ENCODE peak calls at places on chromosomes 1 and 21, in nine cellular contexts. One of them, this sample, is unnamed.

GRCh38 chr1:40939320-40940059 is 40.0 kb upstream of the CTPS1 start:
- DNase-seq in stimulated activated CD4-positive, alpha-beta T cell treated with anti-CD3 and anti-CD28 coated beads, Interleukin-2, amount 100 ng/mL, for 48 hours: no peak
- DNase-seq in GM04503: peak
- DNase-seq in T follicular helper cell: no peak
- DNase-seq in prostate gland: no peak
- DNase-seq in stimulated activated CD8-positive, alpha-beta memory T cell treated with anti-CD3 and anti-CD28 coated beads, Interleukin-2, amount 100 ng/mL, for 48 hours: no peak
- DNase-seq in Ammon's horn: no peak
- DNase-seq in stimulated activated naive CD4-positive, alpha-beta T cell: no peak
- DNase-seq in transverse colon: peak
- DNase-seq in this sample: no peak

GRCh38 chr1:21089299-21089698 is 87.4 kb downstream of the EIF4G3 start:
- DNase-seq in stimulated activated CD4-positive, alpha-beta T cell treated with anti-CD3 and anti-CD28 coated beads, Interleukin-2, amount 100 ng/mL, for 48 hours: no peak
- DNase-seq in T follicular helper cell: no peak
- DNase-seq in transverse colon: no peak
- DNase-seq in stimulated activated CD8-positive, alpha-beta memory T cell treated with anti-CD3 and anti-CD28 coated beads, Interleukin-2, amount 100 ng/mL, for 48 hours: no peak
- DNase-seq in stimulated activated naive CD4-positive, alpha-beta T cell: no peak
- DNase-seq in Ammon's horn: no peak
- DNase-seq in prostate gland: no peak
- DNase-seq in GM04503: no peak
- DNase-seq in this sample: no peak

GRCh38 chr1:216892581-216892980 is 169.4 kb upstream of the ESRRG start:
- DNase-seq in prostate gland: no peak
- DNase-seq in T follicular helper cell: no peak
- DNase-seq in stimulated activated naive CD4-positive, alpha-beta T cell: no peak
- DNase-seq in stimulated activated CD4-positive, alpha-beta T cell treated with anti-CD3 and anti-CD28 coated beads, Interleukin-2, amount 100 ng/mL, for 48 hours: no peak
- DNase-seq in transverse colon: no peak
- DNase-seq in GM04503: no peak
- DNase-seq in Ammon's horn: no peak
- DNase-seq in stimulated activated CD8-positive, alpha-beta memory T cell treated with anti-CD3 and anti-CD28 coated beads, Interleukin-2, amount 100 ng/mL, for 48 hours: no peak
- DNase-seq in this sample: no peak

GRCh38 chr1:153679337-153680119 is 1.0 kb downstream of the NPR1 start:
- DNase-seq in stimulated activated CD4-positive, alpha-beta T cell treated with anti-CD3 and anti-CD28 coated beads, Interleukin-2, amount 100 ng/mL, for 48 hours: no peak
- DNase-seq in T follicular helper cell: no peak
- DNase-seq in stimulated activated CD8-positive, alpha-beta memory T cell treated with anti-CD3 and anti-CD28 coated beads, Interleukin-2, amount 100 ng/mL, for 48 hours: no peak
- DNase-seq in prostate gland: no peak
- DNase-seq in stimulated activated naive CD4-positive, alpha-beta T cell: no peak
- DNase-seq in Ammon's horn: no peak
- DNase-seq in transverse colon: no peak
- DNase-seq in GM04503: no peak
- DNase-seq in this sample: no peak

GRCh38 chr1:222288056-222288455 is 259.8 kb downstream of the HHIPL2 start:
- DNase-seq in stimulated activated CD8-positive, alpha-beta memory T cell treated with anti-CD3 and anti-CD28 coated beads, Interleukin-2, amount 100 ng/mL, for 48 hours: no peak
- DNase-seq in GM04503: no peak
- DNase-seq in transverse colon: no peak
- DNase-seq in Ammon's horn: no peak
- DNase-seq in prostate gland: no peak
- DNase-seq in stimulated activated CD4-positive, alpha-beta T cell treated with anti-CD3 and anti-CD28 coated beads, Interleukin-2, amount 100 ng/mL, for 48 hours: no peak
- DNase-seq in T follicular helper cell: no peak
- DNase-seq in stimulated activated naive CD4-positive, alpha-beta T cell: no peak
- DNase-seq in this sample: no peak

GRCh38 chr1:93358293-93358692 is 12.6 kb downstream of the DR1 start:
- DNase-seq in transverse colon: no peak
- DNase-seq in stimulated activated CD4-positive, alpha-beta T cell treated with anti-CD3 and anti-CD28 coated beads, Interleukin-2, amount 100 ng/mL, for 48 hours: no peak
- DNase-seq in stimulated activated CD8-positive, alpha-beta memory T cell treated with anti-CD3 and anti-CD28 coated beads, Interleukin-2, amount 100 ng/mL, for 48 hours: no peak
- DNase-seq in T follicular helper cell: no peak
- DNase-seq in Ammon's horn: peak
- DNase-seq in stimulated activated naive CD4-positive, alpha-beta T cell: no peak
- DNase-seq in prostate gland: no peak
- DNase-seq in GM04503: no peak
- DNase-seq in this sample: no peak

GRCh38 chr1:53946252-53947171 is at the start of gene LRRC42:
- DNase-seq in Ammon's horn: no peak
- DNase-seq in stimulated activated CD8-positive, alpha-beta memory T cell treated with anti-CD3 and anti-CD28 coated beads, Interleukin-2, amount 100 ng/mL, for 48 hours: peak
- DNase-seq in stimulated activated naive CD4-positive, alpha-beta T cell: no peak
- DNase-seq in transverse colon: no peak
- DNase-seq in GM04503: no peak
- DNase-seq in T follicular helper cell: no peak
- DNase-seq in prostate gland: no peak
- DNase-seq in stimulated activated CD4-positive, alpha-beta T cell treated with anti-CD3 and anti-CD28 coated beads, Interleukin-2, amount 100 ng/mL, for 48 hours: no peak
- DNase-seq in this sample: peak

GRCh38 chr21:26115899-26116298 is 54.7 kb downstream of the APP start:
- DNase-seq in stimulated activated naive CD4-positive, alpha-beta T cell: no peak
- DNase-seq in transverse colon: no peak
- DNase-seq in T follicular helper cell: no peak
- DNase-seq in prostate gland: no peak
- DNase-seq in GM04503: peak
- DNase-seq in stimulated activated CD4-positive, alpha-beta T cell treated with anti-CD3 and anti-CD28 coated beads, Interleukin-2, amount 100 ng/mL, for 48 hours: no peak
- DNase-seq in stimulated activated CD8-positive, alpha-beta memory T cell treated with anti-CD3 and anti-CD28 coated beads, Interleukin-2, amount 100 ng/mL, for 48 hours: no peak
- DNase-seq in Ammon's horn: peak
- DNase-seq in this sample: no peak

GRCh38 chr1:223276029-223276428 is 87.9 kb downstream of the SUSD4 start:
- DNase-seq in stimulated activated naive CD4-positive, alpha-beta T cell: no peak
- DNase-seq in Ammon's horn: no peak
- DNase-seq in stimulated activated CD4-positive, alpha-beta T cell treated with anti-CD3 and anti-CD28 coated beads, Interleukin-2, amount 100 ng/mL, for 48 hours: no peak
- DNase-seq in prostate gland: no peak
- DNase-seq in transverse colon: no peak
- DNase-seq in stimulated activated CD8-positive, alpha-beta memory T cell treated with anti-CD3 and anti-CD28 coated beads, Interleukin-2, amount 100 ng/mL, for 48 hours: no peak
- DNase-seq in T follicular helper cell: no peak
- DNase-seq in GM04503: no peak
- DNase-seq in this sample: no peak

GRCh38 chr21:42532466-42533181 is 19.0 kb downstream of the SLC37A1 start:
- DNase-seq in GM04503: no peak
- DNase-seq in stimulated activated CD8-positive, alpha-beta memory T cell treated with anti-CD3 and anti-CD28 coated beads, Interleukin-2, amount 100 ng/mL, for 48 hours: no peak
- DNase-seq in stimulated activated naive CD4-positive, alpha-beta T cell: no peak
- DNase-seq in stimulated activated CD4-positive, alpha-beta T cell treated with anti-CD3 and anti-CD28 coated beads, Interleukin-2, amount 100 ng/mL, for 48 hours: no peak
- DNase-seq in Ammon's horn: peak
- DNase-seq in T follicular helper cell: no peak
- DNase-seq in prostate gland: no peak
- DNase-seq in transverse colon: peak
- DNase-seq in this sample: peak

GRCh38 chr1:154334647-154335350 is 9.5 kb downstream of the ATP8B2 start:
- DNase-seq in stimulated activated CD4-positive, alpha-beta T cell treated with anti-CD3 and anti-CD28 coated beads, Interleukin-2, amount 100 ng/mL, for 48 hours: peak
- DNase-seq in Ammon's horn: peak
- DNase-seq in T follicular helper cell: peak
- DNase-seq in prostate gland: peak
- DNase-seq in transverse colon: peak
- DNase-seq in stimulated activated naive CD4-positive, alpha-beta T cell: peak
- DNase-seq in stimulated activated CD8-positive, alpha-beta memory T cell treated with anti-CD3 and anti-CD28 coated beads, Interleukin-2, amount 100 ng/mL, for 48 hours: peak
- DNase-seq in GM04503: no peak
- DNase-seq in this sample: peak

GRCh38 chr1:99691175-99691574 is 45.3 kb downstream of the PALMD start:
- DNase-seq in T follicular helper cell: no peak
- DNase-seq in stimulated activated CD4-positive, alpha-beta T cell treated with anti-CD3 and anti-CD28 coated beads, Interleukin-2, amount 100 ng/mL, for 48 hours: no peak
- DNase-seq in GM04503: no peak
- DNase-seq in stimulated activated naive CD4-positive, alpha-beta T cell: no peak
- DNase-seq in prostate gland: no peak
- DNase-seq in Ammon's horn: no peak
- DNase-seq in transverse colon: no peak
- DNase-seq in stimulated activated CD8-positive, alpha-beta memory T cell treated with anti-CD3 and anti-CD28 coated beads, Interleukin-2, amount 100 ng/mL, for 48 hours: no peak
- DNase-seq in this sample: no peak

GRCh38 chr1:236734141-236734765 is 48.0 kb downstream of the ACTN2 start:
- DNase-seq in transverse colon: no peak
- DNase-seq in stimulated activated naive CD4-positive, alpha-beta T cell: no peak
- DNase-seq in stimulated activated CD8-positive, alpha-beta memory T cell treated with anti-CD3 and anti-CD28 coated beads, Interleukin-2, amount 100 ng/mL, for 48 hours: no peak
- DNase-seq in stimulated activated CD4-positive, alpha-beta T cell treated with anti-CD3 and anti-CD28 coated beads, Interleukin-2, amount 100 ng/mL, for 48 hours: no peak
- DNase-seq in T follicular helper cell: no peak
- DNase-seq in GM04503: no peak
- DNase-seq in prostate gland: no peak
- DNase-seq in Ammon's horn: no peak
- DNase-seq in this sample: no peak

GRCh38 chr1:40411294-40411693 is 37.8 kb downstream of the SMAP2 start:
- DNase-seq in Ammon's horn: no peak
- DNase-seq in prostate gland: no peak
- DNase-seq in stimulated activated CD4-positive, alpha-beta T cell treated with anti-CD3 and anti-CD28 coated beads, Interleukin-2, amount 100 ng/mL, for 48 hours: no peak
- DNase-seq in transverse colon: no peak
- DNase-seq in T follicular helper cell: no peak
- DNase-seq in stimulated activated naive CD4-positive, alpha-beta T cell: no peak
- DNase-seq in stimulated activated CD8-positive, alpha-beta memory T cell treated with anti-CD3 and anti-CD28 coated beads, Interleukin-2, amount 100 ng/mL, for 48 hours: no peak
- DNase-seq in GM04503: no peak
- DNase-seq in this sample: no peak

GRCh38 chr1:94898486-94899385 is 28.2 kb downstream of the CNN3 start:
- DNase-seq in stimulated activated CD4-positive, alpha-beta T cell treated with anti-CD3 and anti-CD28 coated beads, Interleukin-2, amount 100 ng/mL, for 48 hours: no peak
- DNase-seq in stimulated activated CD8-positive, alpha-beta memory T cell treated with anti-CD3 and anti-CD28 coated beads, Interleukin-2, amount 100 ng/mL, for 48 hours: no peak
- DNase-seq in transverse colon: no peak
- DNase-seq in prostate gland: no peak
- DNase-seq in Ammon's horn: no peak
- DNase-seq in T follicular helper cell: no peak
- DNase-seq in GM04503: no peak
- DNase-seq in stimulated activated naive CD4-positive, alpha-beta T cell: no peak
- DNase-seq in this sample: no peak

GRCh38 chr21:15682977-15683376 is 46.8 kb upstream of the USP25 start:
- DNase-seq in stimulated activated naive CD4-positive, alpha-beta T cell: no peak
- DNase-seq in Ammon's horn: no peak
- DNase-seq in stimulated activated CD4-positive, alpha-beta T cell treated with anti-CD3 and anti-CD28 coated beads, Interleukin-2, amount 100 ng/mL, for 48 hours: no peak
- DNase-seq in transverse colon: no peak
- DNase-seq in prostate gland: no peak
- DNase-seq in stimulated activated CD8-positive, alpha-beta memory T cell treated with anti-CD3 and anti-CD28 coated beads, Interleukin-2, amount 100 ng/mL, for 48 hours: no peak
- DNase-seq in GM04503: no peak
- DNase-seq in T follicular helper cell: no peak
- DNase-seq in this sample: no peak

GRCh38 chr1:22319608-22320007 is 132.0 kb upstream of the ZBTB40 start:
- DNase-seq in stimulated activated CD8-positive, alpha-beta memory T cell treated with anti-CD3 and anti-CD28 coated beads, Interleukin-2, amount 100 ng/mL, for 48 hours: no peak
- DNase-seq in prostate gland: no peak
- DNase-seq in stimulated activated CD4-positive, alpha-beta T cell treated with anti-CD3 and anti-CD28 coated beads, Interleukin-2, amount 100 ng/mL, for 48 hours: no peak
- DNase-seq in transverse colon: no peak
- DNase-seq in Ammon's horn: no peak
- DNase-seq in GM04503: no peak
- DNase-seq in stimulated activated naive CD4-positive, alpha-beta T cell: no peak
- DNase-seq in T follicular helper cell: no peak
- DNase-seq in this sample: no peak

GRCh38 chr1:41905103-41905675 is 13.5 kb downstream of the HIVEP3 start:
- DNase-seq in stimulated activated CD8-positive, alpha-beta memory T cell treated with anti-CD3 and anti-CD28 coated beads, Interleukin-2, amount 100 ng/mL, for 48 hours: no peak
- DNase-seq in stimulated activated naive CD4-positive, alpha-beta T cell: no peak
- DNase-seq in Ammon's horn: no peak
- DNase-seq in stimulated activated CD4-positive, alpha-beta T cell treated with anti-CD3 and anti-CD28 coated beads, Interleukin-2, amount 100 ng/mL, for 48 hours: no peak
- DNase-seq in transverse colon: no peak
- DNase-seq in GM04503: no peak
- DNase-seq in prostate gland: no peak
- DNase-seq in T follicular helper cell: no peak
- DNase-seq in this sample: no peak

GRCh38 chr1:103937763-103938357 is 188.2 kb downstream of the AMY1C start:
- DNase-seq in GM04503: no peak
- DNase-seq in prostate gland: no peak
- DNase-seq in T follicular helper cell: no peak
- DNase-seq in Ammon's horn: no peak
- DNase-seq in stimulated activated CD8-positive, alpha-beta memory T cell treated with anti-CD3 and anti-CD28 coated beads, Interleukin-2, amount 100 ng/mL, for 48 hours: no peak
- DNase-seq in stimulated activated naive CD4-positive, alpha-beta T cell: no peak
- DNase-seq in stimulated activated CD4-positive, alpha-beta T cell treated with anti-CD3 and anti-CD28 coated beads, Interleukin-2, amount 100 ng/mL, for 48 hours: no peak
- DNase-seq in transverse colon: no peak
- DNase-seq in this sample: no peak

GRCh38 chr1:207459008-207459407 is 4.9 kb downstream of the CR2 start:
- DNase-seq in prostate gland: no peak
- DNase-seq in stimulated activated CD4-positive, alpha-beta T cell treated with anti-CD3 and anti-CD28 coated beads, Interleukin-2, amount 100 ng/mL, for 48 hours: no peak
- DNase-seq in T follicular helper cell: peak
- DNase-seq in transverse colon: no peak
- DNase-seq in stimulated activated naive CD4-positive, alpha-beta T cell: peak
- DNase-seq in stimulated activated CD8-positive, alpha-beta memory T cell treated with anti-CD3 and anti-CD28 coated beads, Interleukin-2, amount 100 ng/mL, for 48 hours: no peak
- DNase-seq in Ammon's horn: no peak
- DNase-seq in GM04503: no peak
- DNase-seq in this sample: no peak

GRCh38 chr1:236509647-236510401 is 14.0 kb upstream of the LGALS8 start:
- DNase-seq in stimulated activated CD8-positive, alpha-beta memory T cell treated with anti-CD3 and anti-CD28 coated beads, Interleukin-2, amount 100 ng/mL, for 48 hours: no peak
- DNase-seq in Ammon's horn: no peak
- DNase-seq in stimulated activated CD4-positive, alpha-beta T cell treated with anti-CD3 and anti-CD28 coated beads, Interleukin-2, amount 100 ng/mL, for 48 hours: no peak
- DNase-seq in prostate gland: no peak
- DNase-seq in GM04503: no peak
- DNase-seq in transverse colon: peak
- DNase-seq in T follicular helper cell: no peak
- DNase-seq in stimulated activated naive CD4-positive, alpha-beta T cell: no peak
- DNase-seq in this sample: no peak

GRCh38 chr1:80083892-80084291 is 1077.4 kb upstream of the ADGRL4 start:
- DNase-seq in stimulated activated CD4-positive, alpha-beta T cell treated with anti-CD3 and anti-CD28 coated beads, Interleukin-2, amount 100 ng/mL, for 48 hours: no peak
- DNase-seq in stimulated activated naive CD4-positive, alpha-beta T cell: no peak
- DNase-seq in Ammon's horn: no peak
- DNase-seq in GM04503: no peak
- DNase-seq in stimulated activated CD8-positive, alpha-beta memory T cell treated with anti-CD3 and anti-CD28 coated beads, Interleukin-2, amount 100 ng/mL, for 48 hours: no peak
- DNase-seq in prostate gland: no peak
- DNase-seq in transverse colon: no peak
- DNase-seq in T follicular helper cell: no peak
- DNase-seq in this sample: no peak

GRCh38 chr1:14476170-14476955 is 122.1 kb upstream of the KAZN start:
- DNase-seq in GM04503: peak
- DNase-seq in prostate gland: no peak
- DNase-seq in stimulated activated CD4-positive, alpha-beta T cell treated with anti-CD3 and anti-CD28 coated beads, Interleukin-2, amount 100 ng/mL, for 48 hours: no peak
- DNase-seq in stimulated activated naive CD4-positive, alpha-beta T cell: no peak
- DNase-seq in stimulated activated CD8-positive, alpha-beta memory T cell treated with anti-CD3 and anti-CD28 coated beads, Interleukin-2, amount 100 ng/mL, for 48 hours: no peak
- DNase-seq in Ammon's horn: no peak
- DNase-seq in transverse colon: no peak
- DNase-seq in T follicular helper cell: no peak
- DNase-seq in this sample: no peak

GRCh38 chr1:59695301-59695700 is 119.4 kb upstream of the HOOK1 start:
- DNase-seq in stimulated activated naive CD4-positive, alpha-beta T cell: no peak
- DNase-seq in stimulated activated CD8-positive, alpha-beta memory T cell treated with anti-CD3 and anti-CD28 coated beads, Interleukin-2, amount 100 ng/mL, for 48 hours: no peak
- DNase-seq in prostate gland: no peak
- DNase-seq in stimulated activated CD4-positive, alpha-beta T cell treated with anti-CD3 and anti-CD28 coated beads, Interleukin-2, amount 100 ng/mL, for 48 hours: no peak
- DNase-seq in GM04503: no peak
- DNase-seq in Ammon's horn: no peak
- DNase-seq in T follicular helper cell: no peak
- DNase-seq in transverse colon: no peak
- DNase-seq in this sample: no peak

GRCh38 chr1:220121791-220122530 is 28.0 kb downstream of the IARS2 start:
- DNase-seq in T follicular helper cell: no peak
- DNase-seq in stimulated activated CD4-positive, alpha-beta T cell treated with anti-CD3 and anti-CD28 coated beads, Interleukin-2, amount 100 ng/mL, for 48 hours: no peak
- DNase-seq in stimulated activated naive CD4-positive, alpha-beta T cell: no peak
- DNase-seq in prostate gland: no peak
- DNase-seq in GM04503: no peak
- DNase-seq in stimulated activated CD8-positive, alpha-beta memory T cell treated with anti-CD3 and anti-CD28 coated beads, Interleukin-2, amount 100 ng/mL, for 48 hours: no peak
- DNase-seq in Ammon's horn: no peak
- DNase-seq in transverse colon: peak
- DNase-seq in this sample: no peak

GRCh38 chr1:169460193-169460833 is 25.4 kb downstream of the SLC19A2 start:
- DNase-seq in stimulated activated CD4-positive, alpha-beta T cell treated with anti-CD3 and anti-CD28 coated beads, Interleukin-2, amount 100 ng/mL, for 48 hours: no peak
- DNase-seq in stimulated activated CD8-positive, alpha-beta memory T cell treated with anti-CD3 and anti-CD28 coated beads, Interleukin-2, amount 100 ng/mL, for 48 hours: no peak
- DNase-seq in prostate gland: no peak
- DNase-seq in GM04503: no peak
- DNase-seq in Ammon's horn: no peak
- DNase-seq in T follicular helper cell: no peak
- DNase-seq in transverse colon: no peak
- DNase-seq in stimulated activated naive CD4-positive, alpha-beta T cell: no peak
- DNase-seq in this sample: no peak

GRCh38 chr1:103247517-103247916 is 139.2 kb upstream of the COL11A1 start:
- DNase-seq in stimulated activated CD4-positive, alpha-beta T cell treated with anti-CD3 and anti-CD28 coated beads, Interleukin-2, amount 100 ng/mL, for 48 hours: no peak
- DNase-seq in stimulated activated naive CD4-positive, alpha-beta T cell: no peak
- DNase-seq in GM04503: no peak
- DNase-seq in prostate gland: no peak
- DNase-seq in transverse colon: no peak
- DNase-seq in Ammon's horn: no peak
- DNase-seq in T follicular helper cell: no peak
- DNase-seq in stimulated activated CD8-positive, alpha-beta memory T cell treated with anti-CD3 and anti-CD28 coated beads, Interleukin-2, amount 100 ng/mL, for 48 hours: no peak
- DNase-seq in this sample: no peak

GRCh38 chr1:39842726-39843305 is 40.5 kb downstream of the TRIT1 start:
- DNase-seq in transverse colon: no peak
- DNase-seq in stimulated activated naive CD4-positive, alpha-beta T cell: no peak
- DNase-seq in stimulated activated CD4-positive, alpha-beta T cell treated with anti-CD3 and anti-CD28 coated beads, Interleukin-2, amount 100 ng/mL, for 48 hours: no peak
- DNase-seq in Ammon's horn: peak
- DNase-seq in T follicular helper cell: no peak
- DNase-seq in prostate gland: no peak
- DNase-seq in GM04503: no peak
- DNase-seq in stimulated activated CD8-positive, alpha-beta memory T cell treated with anti-CD3 and anti-CD28 coated beads, Interleukin-2, amount 100 ng/mL, for 48 hours: no peak
- DNase-seq in this sample: no peak